ENCODE peak calls at places on chromosomes 13 and 19, in five cellular contexts. L is activated naive CD4-positive, alpha-beta T cell treated with anti-CD3 and anti-CD28 coated beads, Interleukin-2, amount 50 U/mL, for 16 hours; Q is endothelial cell; W is astrocyte of the spinal cord; O is GM18507. H is an unnamed sample.

GRCh38 chr19:49327878-49328544 is 3.0 kb upstream of the SLC6A16 start:
- DNase-seq in L (peak; percentile 53), Q (no peak), O (no peak), W (no peak), H (no peak)

GRCh38 chr19:3637621-3638020 is 11.0 kb upstream of the CACTIN start:
- DNase-seq in O (no peak), Q (no peak), L (no peak), W (no peak), H (no peak)

GRCh38 chr13:31987535-31988170 is 43.9 kb upstream of the FRY start:
- DNase-seq in W (no peak), O (no peak), L (no peak), Q (no peak), H (no peak)

GRCh38 chr19:46036745-46037126 is 4.1 kb downstream of the IGFL4 start:
- DNase-seq in W (no peak), L (no peak), Q (no peak), O (no peak), H (no peak)

GRCh38 chr13:45601680-45602079 is 13.9 kb downstream of the ERICH6B start:
- DNase-seq in O (no peak), L (no peak), W (no peak), Q (no peak), H (no peak)

GRCh38 chr13:66468656-66469055 is 761.5 kb downstream of the PCDH9 start:
- DNase-seq in L (no peak), Q (no peak), W (no peak), O (no peak), H (no peak)

GRCh38 chr19:44776402-44777096 is 1.1 kb upstream of the CBLC start:
- DNase-seq in O (no peak), L (no peak), Q (no peak), W (no peak), H (no peak)

GRCh38 chr19:40623403-40624239 is 22.5 kb downstream of the LTBP4 start:
- DNase-seq in Q (no peak), W (peak; percentile 87), L (no peak), O (no peak), H (peak; percentile 87)

GRCh38 chr19:34556500-34556899 is 74.9 kb downstream of the WTIP start:
- DNase-seq in O (no peak), Q (peak; percentile 67), L (no peak), W (no peak), H (peak; percentile 25)

H was measured in nephron progenitor cell.